ENCODE peak calls at places on chromosome 15, in eight cellular contexts. Y, L, M, E, T, C, O and U are unnamed samples.

GRCh38 chr15:36797128-36797527 is 217.7 kb downstream of the CDIN1 start:
- DNase-seq in L (no peak), M (no peak), Y (no peak), C (no peak), E (no peak), T (no peak), O (no peak), U (no peak)

GRCh38 chr15:75195766-75196241 is 5.9 kb upstream of the C15orf39 start:
- DNase-seq in C (no peak), Y (no peak), L (no peak), T (no peak), E (no peak), O (no peak), M (no peak), U (no peak)

GRCh38 chr15:72285927-72286516 is 13.7 kb upstream of the PARP6 start:
- DNase-seq in T (no peak), O (peak), Y (peak), L (no peak), C (peak), M (no peak), E (peak), U (no peak)

GRCh38 chr15:50655555-50655954 is 31.0 kb downstream of the TRPM7 start:
- DNase-seq in M (no peak), L (no peak), Y (no peak), E (no peak), O (no peak), T (no peak), C (no peak), U (no peak)

GRCh38 chr15:45027220-45027619 is 4.2 kb downstream of the SORD start:
- DNase-seq in Y (no peak), E (no peak), M (no peak), L (no peak), O (no peak), C (no peak), T (no peak), U (no peak)

GRCh38 chr15:48695088-48695834 is 49.8 kb upstream of the FBN1 start:
- DNase-seq in L (peak), M (peak), T (peak), O (no peak), Y (peak), C (no peak), E (no peak), U (no peak)

GRCh38 chr15:48541659-48542334 is 103.7 kb downstream of the FBN1 start:
- DNase-seq in T (no peak), E (no peak), M (peak), L (peak), Y (peak), O (no peak), C (no peak), U (no peak)

GRCh38 chr15:90231028-90232017 is 2.4 kb downstream of the CIB1 start:
- DNase-seq in T (no peak), Y (no peak), C (peak), M (no peak), E (peak), O (no peak), L (no peak), U (peak)

GRCh38 chr15:61243984-61244593 is 15.0 kb upstream of the RORA start:
- DNase-seq in C (no peak), Y (no peak), T (no peak), O (no peak), M (no peak), E (no peak), L (no peak), U (no peak)

GRCh38 chr15:88393719-88394519 is 73.3 kb downstream of the MRPL46 start:
- DNase-seq in T (no peak), M (no peak), C (no peak), L (no peak), O (no peak), Y (peak), E (no peak), U (no peak)

GRCh38 chr15:78347586-78348543 is 7.7 kb downstream of the CRABP1 start:
- DNase-seq in E (no peak), L (no peak), C (no peak), O (no peak), T (no peak), Y (no peak), M (no peak), U (no peak)

GRCh38 chr15:73941449-73941848 is 15.2 kb downstream of the LOXL1 start:
- DNase-seq in C (no peak), E (no peak), T (no peak), M (no peak), Y (no peak), L (no peak), O (no peak), U (no peak)

GRCh38 chr15:57732526-57733331 is 26.2 kb downstream of the POLR2M start:
- DNase-seq in L (no peak), M (peak), C (peak), T (peak), Y (peak), O (peak), E (peak), U (peak)